ENCODE peak calls at places on chromosome 1, in seven cellular contexts. N is neural crest cell; J is WTC11; Y is endothelial cell; P is fibroblast of lung; H is stimulated activated CD4-positive, alpha-beta T cell treated with anti-CD3 and anti-CD28 coated beads, Interleukin-15, amount 100 ng/mL, for 1 hour; S is HT1080. O is an unnamed sample.

GRCh38 chr1:183942933-183943693 is 94.4 kb downstream of the COLGALT2 start:
- DNase-seq in N (peak; percentile 21), J (no peak), Y (no peak), P (peak; percentile 99), H (no peak), S (peak; percentile 97), O (no peak)

GRCh38 chr1:76068542-76068941 is 6.0 kb upstream of the ST6GALNAC3 start:
- DNase-seq in N (no peak), J (no peak), Y (no peak), P (peak; percentile 42), H (no peak), S (peak; percentile 78), O (no peak)

GRCh38 chr1:34787461-34788420 is 5.1 kb upstream of the GJA4 start:
- DNase-seq in N (no peak), J (peak; percentile 48), Y (peak; percentile 47), P (no peak), H (no peak), S (peak; percentile 11), O (no peak)

GRCh38 chr1:69710484-69710883 is 142.8 kb downstream of the LRRC7 start:
- DNase-seq in N (no peak), J (no peak), Y (no peak), P (no peak), H (no peak), S (peak; percentile 10), O (no peak)

GRCh38 chr1:204685236-204686006 is at the start of gene LRRN2:
- DNase-seq in N (peak; percentile 14), J (peak; percentile 42), Y (peak; percentile 34), P (no peak), H (no peak), S (no peak), O (no peak)

GRCh38 chr1:76074321-76075187 is at the start of gene ST6GALNAC3:
- DNase-seq in N (peak; percentile 69), J (peak; percentile 81), Y (peak; percentile 83), P (peak; percentile 61), H (peak; percentile 52), S (peak; percentile 30), O (peak; percentile 91)

GRCh38 chr1:229068266-229069043 is 202.5 kb upstream of the RAB4A start:
- DNase-seq in N (no peak), J (no peak), Y (no peak), P (peak; percentile 49), H (no peak), S (peak; percentile 56), O (no peak)

GRCh38 chr1:232629250-232630046 is 485 bp downstream of the SIPA1L2 start:
- DNase-seq in N (peak; percentile 32), J (peak; percentile 60), Y (peak; percentile 30), P (peak; percentile 13), H (peak; percentile 4), S (peak; percentile 31), O (peak; percentile 87)

GRCh38 chr1:119516680-119517079 is 9.7 kb downstream of the HSD3B1 start:
- DNase-seq in N (no peak), J (peak; percentile 61), Y (no peak), P (no peak), H (no peak), S (peak; percentile 4), O (no peak)

GRCh38 chr1:3174487-3175247 is 105.7 kb downstream of the PRDM16 start:
- DNase-seq in N (no peak), J (no peak), Y (no peak), P (peak; percentile 70), H (no peak), S (no peak), O (peak; percentile 92)

GRCh38 chr1:185719021-185719420 is 15.2 kb upstream of the HMCN1 start:
- DNase-seq in N (no peak), J (peak; percentile 36), Y (peak; percentile 24), P (peak; percentile 86), H (no peak), S (peak; percentile 93), O (peak; percentile 65)

GRCh38 chr1:171506525-171507304 is 21.4 kb downstream of the PRRC2C start:
- DNase-seq in N (no peak), J (no peak), Y (no peak), P (peak; percentile 19), H (no peak), S (no peak), O (no peak)

GRCh38 chr1:54413732-54414131 is 7.5 kb upstream of the SSBP3 start:
- DNase-seq in N (no peak), J (no peak), Y (no peak), P (no peak), H (no peak), S (no peak), O (no peak)

GRCh38 chr1:207844374-207844773 is 66.6 kb downstream of the CD34 start:
- DNase-seq in N (no peak), J (no peak), Y (no peak), P (peak; percentile 57), H (no peak), S (no peak), O (no peak)

GRCh38 chr1:39501666-39502065 is 10.2 kb downstream of the BMP8A start:
- DNase-seq in N (no peak), J (no peak), Y (no peak), P (peak; percentile 83), H (no peak), S (peak; percentile 78), O (peak; percentile 43)

GRCh38 chr1:246567258-246568235 is 1.3 kb downstream of the CNST start:
- DNase-seq in N (no peak), J (no peak), Y (no peak), P (peak; percentile 65), H (no peak), S (peak; percentile 41), O (no peak)

GRCh38 chr1:55369474-55369873 is 154.3 kb upstream of the USP24 start:
- DNase-seq in N (no peak), J (no peak), Y (no peak), P (peak; percentile 45), H (no peak), S (peak; percentile 69), O (no peak)

GRCh38 chr1:228365321-228366061 is 41.1 kb downstream of the TRIM11 start:
- DNase-seq in N (no peak), J (peak; percentile 7), Y (no peak), P (no peak), H (no peak), S (no peak), O (peak; percentile 39)

GRCh38 chr1:247331526-247332214 is at the start of gene ZNF496:
- DNase-seq in N (peak; percentile 75), J (peak; percentile 93), Y (peak; percentile 76), P (peak; percentile 90), H (peak; percentile 15), S (peak; percentile 87), O (peak; percentile 87)

GRCh38 chr1:244388961-244389360 is 62.7 kb downstream of the ADSS2 start:
- DNase-seq in N (no peak), J (no peak), Y (no peak), P (peak; percentile 26), H (no peak), S (no peak), O (no peak)